ENCODE peak calls at places on chromosomes 11 and 22, in nine cellular contexts. M is psoas muscle, D is neural progenitor cell, L is IMR-90, V is GM12865, J is heart right ventricle, B is body of pancreas, E is foreskin fibroblast, T is fibroblast of lung. Z is an unnamed sample.

GRCh38 chr11:57471496-57471895 is 11.2 kb downstream of the RTN4RL2 start:
- DNase-seq in M (peak), D (no peak), L (no peak), V (no peak), J (no peak), B (peak), E (no peak), T (no peak), Z (no peak)

GRCh38 chr11:69377029-69377952 is 83.3 kb downstream of the MYEOV start:
- DNase-seq in M (peak), D (no peak), L (no peak), V (peak), J (no peak), B (no peak), E (no peak), T (no peak), Z (peak)

GRCh38 chr11:130435671-130436070 is 7.3 kb upstream of the ADAMTS8 start:
- DNase-seq in M (no peak), D (no peak), L (peak), V (no peak), J (no peak), B (no peak), E (no peak), T (peak), Z (peak)

GRCh38 chr11:36222755-36223635 is 66.2 kb downstream of the COMMD9 start:
- DNase-seq in M (no peak), D (no peak), L (peak), V (no peak), J (no peak), B (no peak), E (no peak), T (peak), Z (no peak)

GRCh38 chr11:94740975-94741707 is 27.0 kb upstream of the AMOTL1 start:
- DNase-seq in M (peak), D (peak), L (peak), V (peak), J (peak), B (peak), E (peak), T (peak), Z (peak)

GRCh38 chr22:36563898-36564297 is 34.9 kb upstream of the EIF3D start:
- DNase-seq in M (no peak), D (no peak), L (no peak), V (no peak), J (no peak), B (no peak), E (no peak), T (no peak), Z (no peak)

GRCh38 chr22:46549971-46550641 is 12.7 kb upstream of the CELSR1 start:
- DNase-seq in M (peak), D (no peak), L (no peak), V (no peak), J (no peak), B (no peak), E (no peak), T (no peak), Z (no peak)

GRCh38 chr11:68303083-68303482 is 9.3 kb upstream of the LRP5 start:
- DNase-seq in M (no peak), D (no peak), L (no peak), V (no peak), J (no peak), B (no peak), E (no peak), T (no peak), Z (no peak)

GRCh38 chr11:33454264-33454663 is 197.1 kb downstream of the HIPK3 start:
- DNase-seq in M (no peak), D (no peak), L (no peak), V (no peak), J (no peak), B (no peak), E (no peak), T (no peak), Z (no peak)

GRCh38 chr11:109804911-109805310 is 288.3 kb upstream of the ZC3H12C start:
- DNase-seq in M (no peak), D (no peak), L (no peak), V (no peak), J (no peak), B (no peak), E (no peak), T (no peak), Z (no peak)

GRCh38 chr11:6615882-6616585 is 3.2 kb downstream of the TPP1 start:
- DNase-seq in M (no peak), D (no peak), L (peak), V (no peak), J (no peak), B (no peak), E (peak), T (peak), Z (peak)

GRCh38 chr22:39362271-39362670 is 12.5 kb downstream of the SYNGR1 start:
- DNase-seq in M (no peak), D (no peak), L (no peak), V (no peak), J (no peak), B (no peak), E (peak), T (no peak), Z (no peak)

GRCh38 chr11:126411971-126412381 is 56.5 kb downstream of the ST3GAL4 start:
- DNase-seq in M (peak), D (no peak), L (no peak), V (no peak), J (peak), B (no peak), E (peak), T (no peak), Z (no peak)

GRCh38 chr11:110907629-110908028 is 195.4 kb upstream of the ARHGAP20 start:
- DNase-seq in M (no peak), D (no peak), L (peak), V (peak), J (no peak), B (no peak), E (peak), T (peak), Z (peak)

GRCh38 chr11:118705111-118705741 is 25.8 kb upstream of the TREH start:
- DNase-seq in M (no peak), D (peak), L (no peak), V (peak), J (no peak), B (no peak), E (no peak), T (no peak), Z (no peak)

GRCh38 chr11:116888884-116889549 is 51.6 kb upstream of the APOA1 start:
- DNase-seq in M (no peak), D (no peak), L (no peak), V (no peak), J (no peak), B (no peak), E (no peak), T (no peak), Z (no peak)

GRCh38 chr11:133901316-133901715 is 55.5 kb downstream of the IGSF9B start:
- DNase-seq in M (no peak), D (no peak), L (no peak), V (no peak), J (no peak), B (no peak), E (no peak), T (no peak), Z (no peak)

GRCh38 chr11:122342089-122342749 is 226.2 kb upstream of the BLID start:
- DNase-seq in M (no peak), D (no peak), L (peak), V (peak), J (no peak), B (no peak), E (no peak), T (no peak), Z (peak)

GRCh38 chr11:105937331-105937730 is 84.7 kb downstream of the MSANTD4 start:
- DNase-seq in M (no peak), D (no peak), L (peak), V (no peak), J (no peak), B (no peak), E (peak), T (peak), Z (peak)

GRCh38 chr22:22230438-22230837 is 14.1 kb upstream of the VPREB1 start:
- DNase-seq in M (no peak), D (no peak), L (no peak), V (no peak), J (no peak), B (no peak), E (no peak), T (no peak), Z (no peak)

GRCh38 chr11:12284321-12285050 is 92.9 kb upstream of the PARVA start:
- DNase-seq in M (no peak), D (no peak), L (peak), V (no peak), J (no peak), B (no peak), E (peak), T (peak), Z (peak)

GRCh38 chr11:36558511-36559413 is 9.0 kb upstream of the RAG1 start:
- DNase-seq in M (no peak), D (no peak), L (no peak), V (peak), J (no peak), B (no peak), E (no peak), T (no peak), Z (no peak)

GRCh38 chr22:50146440-50147228 is 23.9 kb upstream of the PANX2 start:
- DNase-seq in M (peak), D (peak), L (peak), V (no peak), J (peak), B (peak), E (peak), T (peak), Z (peak)

GRCh38 chr11:35236667-35237003 is 97.7 kb downstream of the CD44 start:
- DNase-seq in M (no peak), D (no peak), L (peak), V (no peak), J (no peak), B (no peak), E (no peak), T (peak), Z (peak)

GRCh38 chr22:46122511-46122971 is 27.8 kb upstream of the PPARA start:
- DNase-seq in M (peak), D (peak), L (peak), V (peak), J (peak), B (peak), E (peak), T (no peak), Z (peak)

GRCh38 chr11:94007906-94008305 is 13.2 kb upstream of the HEPHL1 start:
- DNase-seq in M (no peak), D (no peak), L (no peak), V (no peak), J (no peak), B (no peak), E (no peak), T (no peak), Z (peak)

GRCh38 chr11:11155962-11156815 is 196.9 kb downstream of the CSNK2A3 start:
- DNase-seq in M (no peak), D (peak), L (no peak), V (peak), J (peak), B (no peak), E (no peak), T (no peak), Z (no peak)

GRCh38 chr11:13955971-13956421 is 6.5 kb upstream of the SPON1 start:
- DNase-seq in M (peak), D (peak), L (peak), V (peak), J (no peak), B (peak), E (peak), T (peak), Z (peak)

GRCh38 chr22:17436981-17437410 is 67.7 kb downstream of the CECR2 start:
- DNase-seq in M (no peak), D (peak), L (no peak), V (no peak), J (no peak), B (no peak), E (no peak), T (no peak), Z (no peak)

GRCh38 chr11:15195454-15196200 is 80.9 kb downstream of the INSC start:
- DNase-seq in M (no peak), D (no peak), L (no peak), V (no peak), J (no peak), B (peak), E (peak), T (peak), Z (no peak)

GRCh38 chr11:66856496-66857233 is at the start of gene LRFN4:
- DNase-seq in M (no peak), D (peak), L (no peak), V (peak), J (peak), B (no peak), E (no peak), T (peak), Z (peak)

GRCh38 chr11:134223066-134223465 is 701 bp downstream of the NCAPD3 start:
- DNase-seq in M (no peak), D (peak), L (no peak), V (peak), J (no peak), B (no peak), E (no peak), T (no peak), Z (no peak)

GRCh38 chr11:132134322-132134721 is 763.9 kb downstream of the NTM start:
- DNase-seq in M (no peak), D (no peak), L (peak), V (no peak), J (no peak), B (no peak), E (peak), T (peak), Z (peak)

GRCh38 chr11:113906515-113906914 is 1.9 kb downstream of the HTR3B start:
- DNase-seq in M (no peak), D (no peak), L (no peak), V (no peak), J (no peak), B (peak), E (no peak), T (no peak), Z (no peak)

GRCh38 chr22:29938285-29938693 is 55.3 kb downstream of the MTMR3 start:
- DNase-seq in M (no peak), D (no peak), L (peak), V (peak), J (no peak), B (no peak), E (no peak), T (no peak), Z (no peak)

GRCh38 chr11:4680341-4680740 is 17.3 kb downstream of the OR51E2 start:
- DNase-seq in M (no peak), D (no peak), L (no peak), V (no peak), J (no peak), B (no peak), E (no peak), T (no peak), Z (no peak)

GRCh38 chr11:32088117-32088941 is 2.5 kb upstream of the RCN1 start:
- DNase-seq in M (no peak), D (no peak), L (peak), V (peak), J (peak), B (peak), E (peak), T (peak), Z (peak)

GRCh38 chr11:32094931-32095330 is 4.1 kb downstream of the RCN1 start:
- DNase-seq in M (no peak), D (no peak), L (no peak), V (no peak), J (no peak), B (no peak), E (peak), T (peak), Z (no peak)

GRCh38 chr11:32090774-32091370 is at the start of gene RCN1:
- DNase-seq in M (peak), D (peak), L (peak), V (peak), J (peak), B (peak), E (peak), T (peak), Z (peak)

GRCh38 chr11:32087602-32088001 is 3.3 kb upstream of the RCN1 start:
- DNase-seq in M (no peak), D (no peak), L (peak), V (no peak), J (no peak), B (no peak), E (peak), T (peak), Z (no peak)

GRCh38 chr11:32092581-32093170 is 1.8 kb downstream of the RCN1 start:
- DNase-seq in M (no peak), D (peak), L (no peak), V (no peak), J (no peak), B (no peak), E (no peak), T (no peak), Z (no peak)
- H3K4me3 ChIP-seq in M (peak), D (peak), L (peak), V (peak), J (peak), B (no peak), E (peak), T (peak), Z (no peak)

DNA sequence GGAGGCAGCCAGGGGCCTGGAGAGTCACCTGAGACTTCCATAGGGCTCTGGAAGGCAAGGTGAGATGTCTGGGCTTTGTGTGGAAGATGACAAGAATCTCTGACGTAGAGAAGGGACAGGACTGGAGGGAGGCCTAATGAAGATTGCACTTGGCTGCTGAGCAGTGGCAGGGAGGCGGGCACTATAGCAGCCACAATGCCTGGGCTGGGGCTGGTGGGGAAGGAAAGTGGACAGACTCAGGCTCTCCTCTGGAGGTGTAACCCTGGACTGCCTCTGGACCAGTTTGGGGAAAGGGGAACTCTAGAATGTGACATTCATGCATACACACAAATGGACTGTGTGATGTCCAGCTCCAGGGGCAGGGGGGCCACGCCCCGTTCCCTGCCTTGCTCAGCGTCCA is 34.3 kb upstream of the CYP2D6 start:
- DNase-seq in M (no peak), D (no peak), L (no peak), V (no peak), J (no peak), B (no peak), E (no peak), T (no peak), Z (no peak)
- TF ChIP-seq CTCF in M (no peak), D (no peak), L (no peak), V (no peak), J (no peak), B (no peak), E (no peak), T (no peak), Z (no peak)

GRCh38 chr11:124718801-124719200 is 20.9 kb upstream of the NRGN start:
- DNase-seq in M (no peak), D (no peak), L (no peak), V (no peak), J (no peak), B (no peak), E (no peak), T (no peak), Z (no peak)

GRCh38 chr11:124719534-124719933 is 20.2 kb upstream of the NRGN start:
- DNase-seq in M (no peak), D (no peak), L (no peak), V (no peak), J (no peak), B (no peak), E (no peak), T (no peak), Z (no peak)

GRCh38 chr11:124717421-124717785 is 22.3 kb upstream of the NRGN start:
- DNase-seq in M (no peak), D (no peak), L (peak), V (peak), J (no peak), B (no peak), E (no peak), T (peak), Z (peak)

GRCh38 chr11:124716596-124716995 is 23.1 kb upstream of the NRGN start:
- DNase-seq in M (no peak), D (no peak), L (peak), V (no peak), J (no peak), B (no peak), E (no peak), T (peak), Z (peak)

GRCh38 chr11:124717786-124718634 is 21.7 kb upstream of the NRGN start:
- DNase-seq in M (peak), D (peak), L (peak), V (no peak), J (peak), B (no peak), E (peak), T (peak), Z (peak)
- H3K4me3 ChIP-seq in M (peak), D (peak), L (peak), V (peak), J (peak), B (no peak), E (peak), T (peak), Z (peak)

GRCh38 chr11:61581030-61581928 is at the start of gene SYT7:
- DNase-seq in M (peak), D (peak), L (peak), V (peak), J (peak), B (peak), E (peak), T (peak), Z (peak)

GRCh38 chr11:61578819-61579218 is 2.1 kb downstream of the SYT7 start:
- DNase-seq in M (no peak), D (no peak), L (no peak), V (no peak), J (no peak), B (no peak), E (no peak), T (no peak), Z (no peak)

GRCh38 chr11:61579398-61580291 is 1.2 kb downstream of the SYT7 start:
- DNase-seq in M (no peak), D (peak), L (no peak), V (no peak), J (no peak), B (no peak), E (no peak), T (no peak), Z (no peak)

GRCh38 chr11:61581931-61582330 is 1.1 kb upstream of the SYT7 start:
- DNase-seq in M (no peak), D (no peak), L (no peak), V (no peak), J (no peak), B (no peak), E (no peak), T (no peak), Z (no peak)

GRCh38 chr11:61580292-61580888 is 486 bp downstream of the SYT7 start:
- DNase-seq in M (no peak), D (peak), L (no peak), V (no peak), J (no peak), B (peak), E (peak), T (no peak), Z (no peak)
- TF ChIP-seq CTCF in M (no peak), D (peak), L (no peak), V (no peak), J (no peak), B (peak), E (no peak), T (no peak), Z (no peak)

DNA sequence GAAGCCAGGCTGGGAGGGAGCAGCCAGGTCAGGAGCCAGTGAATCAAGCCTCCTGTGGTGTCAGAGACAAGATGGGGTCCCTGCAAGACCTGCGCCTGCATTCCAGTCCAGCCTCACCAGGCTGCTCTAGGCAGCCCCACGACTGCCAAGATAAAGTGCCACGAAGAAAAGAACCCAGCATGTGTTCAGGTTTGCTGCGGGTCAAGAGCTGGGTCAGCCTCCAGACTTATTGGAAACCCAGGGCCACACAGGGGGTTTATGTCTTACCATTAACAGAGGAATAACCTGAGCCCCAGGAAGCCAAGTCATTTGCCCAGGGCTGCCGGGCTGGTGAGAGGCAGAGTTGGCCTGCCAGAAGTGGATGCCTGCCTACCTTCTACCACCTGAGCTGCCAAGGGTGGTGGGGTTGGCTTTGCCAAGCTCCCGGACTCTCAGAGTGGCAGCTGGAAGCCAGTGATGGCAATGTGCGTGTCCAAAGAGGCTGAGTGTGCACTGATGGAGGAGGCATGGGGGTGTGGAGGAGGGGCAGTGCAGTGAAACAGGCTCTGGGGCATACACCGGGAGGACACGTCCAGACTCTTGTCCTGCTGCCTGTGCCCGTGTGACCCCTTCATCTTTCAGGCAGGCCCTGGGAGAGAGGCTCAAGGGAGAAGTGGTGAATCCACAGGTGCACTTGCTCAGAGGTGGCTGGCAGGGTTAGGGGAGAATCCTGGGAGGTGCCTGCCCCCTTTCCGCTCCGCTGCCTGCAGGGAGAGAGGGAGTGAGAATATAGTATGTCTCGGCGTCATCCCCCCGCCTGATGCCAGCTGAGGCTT is 1.7 kb downstream of the RASD2 start:
- DNase-seq in M (no peak), D (no peak), L (no peak), V (no peak), J (no peak), B (no peak), E (no peak), T (no peak), Z (no peak)
- H3K4me3 ChIP-seq in M (peak), D (no peak), L (no peak), V (no peak), J (peak), B (no peak), E (no peak), T (no peak), Z (no peak)